ENCODE peak calls at places on chromosomes 5 and 9, in four cellular contexts. H is thoracic aorta, R is A549, G is right lobe of liver. Z is an unnamed sample. For H3K4me1, the result is how much of the 10 kb centered on the place peaks cover.

GRCh38 chr9:8706998-8707397 is 907.4 kb upstream of the DMAC1 start:
- DNase-seq in H (no peak), R (no peak), G (no peak), Z (no peak)

GRCh38 chr5:177610770-177611445 is 11.0 kb downstream of the B4GALT7 start:
- DNase-seq in H (no peak), R (no peak), G (peak), Z (no peak)

GRCh38 chr5:126449751-126450271 is 26.6 kb downstream of the GRAMD2B start:
- DNase-seq in H (no peak), R (no peak), G (no peak), Z (peak)

GRCh38 chr5:145362261-145362660 is 472.9 kb downstream of the PRELID2 start:
- DNase-seq in H (no peak), R (no peak), G (no peak), Z (no peak)

GRCh38 chr5:55832446-55832845 is 18.7 kb upstream of the IL31RA start:
- DNase-seq in H (no peak), R (no peak), G (no peak), Z (no peak)

GRCh38 chr9:131254107-131254491 is 22.2 kb downstream of the FAM78A start:
- DNase-seq in H (no peak), R (no peak), G (no peak), Z (no peak)

GRCh38 chr5:124263680-124264491 is 482.6 kb downstream of the ZNF608 start:
- DNase-seq in H (no peak), R (no peak), G (no peak), Z (no peak)

GRCh38 chr5:110054240-110054639 is 364.5 kb downstream of the MAN2A1 start:
- DNase-seq in H (no peak), R (no peak), G (no peak), Z (peak)

GRCh38 chr5:107446972-107447371 is 223.8 kb downstream of the EFNA5 start:
- DNase-seq in H (no peak), R (no peak), G (no peak), Z (no peak)

GRCh38 chr5:11608530-11608929 is 295.7 kb downstream of the CTNND2 start:
- DNase-seq in H (no peak), R (no peak), G (no peak), Z (no peak)

GRCh38 chr9:14846871-14847311 is 63.3 kb downstream of the FREM1 start:
- DNase-seq in H (no peak), R (peak), G (no peak), Z (peak)

GRCh38 chr9:34637356-34638137 is at the start of gene SIGMAR1:
- DNase-seq in H (peak), R (peak), G (peak), Z (peak)
- TF ChIP-seq CTCF in H (no peak), R (no peak), G (no peak), Z (peak)

DNA sequence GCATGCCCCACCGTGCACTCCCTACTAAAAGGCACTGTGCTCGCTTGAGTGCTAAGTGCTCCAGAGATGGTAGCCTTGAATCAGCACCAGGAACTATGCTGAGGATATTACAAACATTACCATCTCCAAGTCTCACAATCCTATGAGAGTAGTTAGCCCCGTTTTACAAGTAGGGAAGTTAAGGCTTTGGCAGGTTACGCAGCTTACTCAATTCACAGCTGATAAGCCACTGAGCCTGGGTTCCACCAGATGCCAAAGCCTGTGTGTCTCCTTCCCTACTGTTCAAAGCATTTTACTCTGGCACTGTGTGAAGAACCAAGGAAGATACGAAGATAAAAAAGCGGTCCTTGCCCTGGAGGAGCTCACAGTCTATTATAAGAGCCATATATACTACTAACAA is 216.2 kb downstream of the EBF1 start:
- DNase-seq in H (no peak), R (no peak), G (no peak), Z (no peak)
- H3K4me1 ChIP-seq in H (under half), R (under half), G (under half), Z (under half)

GRCh38 chr9:38395653-38396370 is 3.3 kb downstream of the ALDH1B1 start:
- DNase-seq in H (no peak), R (no peak), G (no peak), Z (no peak)
- H3K27ac ChIP-seq in H (peak), R (no peak), G (no peak), Z (peak)

GRCh38 chr5:100520348-100520747 is 14.8 kb upstream of the FAM174A start:
- DNase-seq in H (no peak), R (no peak), G (no peak), Z (no peak)

GRCh38 chr5:100516285-100516684 is 18.9 kb upstream of the FAM174A start:
- DNase-seq in H (no peak), R (no peak), G (no peak), Z (no peak)

GRCh38 chr5:100517301-100517974 is 17.7 kb upstream of the FAM174A start:
- DNase-seq in H (no peak), R (no peak), G (no peak), Z (no peak)

GRCh38 chr5:100519075-100519474 is 16.1 kb upstream of the FAM174A start:
- DNase-seq in H (no peak), R (no peak), G (no peak), Z (no peak)

GRCh38 chr5:100518377-100518776 is 16.8 kb upstream of the FAM174A start:
- DNase-seq in H (no peak), R (no peak), G (no peak), Z (no peak)
- TF ChIP-seq CTCF in H (no peak), R (no peak), G (no peak), Z (no peak)

DNA sequence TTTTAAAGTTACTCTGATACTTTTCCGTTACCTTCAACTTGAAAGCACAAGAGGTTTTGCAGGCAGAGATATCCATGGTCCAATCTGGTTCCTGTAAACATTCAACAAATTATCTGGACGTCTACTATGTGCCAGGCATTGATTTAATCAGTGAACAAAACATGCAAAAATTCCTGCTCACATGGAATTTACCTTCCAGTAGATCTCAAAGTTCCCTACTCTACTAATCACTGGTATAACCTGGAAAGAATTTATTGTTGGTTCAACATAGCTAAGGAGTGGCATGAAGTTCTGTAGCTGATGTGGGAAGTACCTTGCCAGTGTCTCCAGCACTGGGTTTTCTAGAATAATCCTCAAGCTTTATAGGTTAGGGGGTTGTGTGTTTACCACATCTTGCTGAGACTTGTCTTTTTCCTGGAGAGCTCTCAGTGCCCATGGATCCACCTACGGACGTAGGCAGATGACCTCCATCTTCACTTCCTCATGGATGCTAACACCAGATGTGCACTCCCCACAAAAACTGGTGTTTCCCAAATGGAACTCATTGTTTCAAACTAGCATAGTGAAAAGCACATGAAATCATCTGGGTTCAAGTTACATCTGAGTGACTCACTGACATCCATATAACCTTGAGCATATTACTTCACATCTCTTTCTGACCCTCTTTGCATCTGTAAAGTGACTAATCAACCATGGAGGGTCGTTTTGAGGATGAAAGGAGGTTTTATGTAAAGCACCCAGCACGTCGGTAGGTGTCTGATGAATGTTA is 10.0 kb downstream of the OCLN start:
- DNase-seq in H (no peak), R (no peak), G (no peak), Z (no peak)
- H3K4me1 ChIP-seq in H (under half), R (under half), G (under half), Z (under half)

GRCh38 chr9:75907863-75908262 is 17.4 kb downstream of the PCSK5 start:
- DNase-seq in H (no peak), R (no peak), G (no peak), Z (no peak)
- H3K27ac ChIP-seq in H (peak), R (peak), G (peak), Z (peak)

Z was measured in ascending aorta.